ENCODE peak calls at places on chromosomes 16 and 17, in six cellular contexts. H is psoas muscle; Q is A549; B is mesenchymal stem cell; P is CD8-positive, alpha-beta T cell; I is sigmoid colon. S is an unnamed sample. For H3K4me1, the result is how much of the 10 kb centered on the place peaks cover.

GRCh38 chr17:4706121-4706520 is 2.2 kb upstream of the PELP1 start:
- DNase-seq in H (no peak), Q (no peak), B (peak), P (no peak), I (no peak), S (no peak)

GRCh38 chr17:19341641-19342610 is 20.6 kb downstream of the B9D1 start:
- DNase-seq in H (no peak), Q (no peak), B (peak), P (no peak), I (peak), S (no peak)

GRCh38 chr17:63434951-63435571 is 11.0 kb downstream of the CYB561 start:
- DNase-seq in H (peak), Q (peak), B (no peak), P (peak), I (peak), S (peak)

GRCh38 chr16:12462690-12463646 is 340.7 kb downstream of the CPPED1 start:
- DNase-seq in H (no peak), Q (no peak), B (peak), P (no peak), I (no peak), S (no peak)

GRCh38 chr16:7651803-7652570 is 319.3 kb downstream of the RBFOX1 start:
- DNase-seq in H (no peak), Q (no peak), B (no peak), P (no peak), I (no peak), S (no peak)

GRCh38 chr16:49417354-49417753 is 43.8 kb downstream of the C16orf78 start:
- DNase-seq in H (no peak), Q (no peak), B (no peak), P (no peak), I (no peak), S (no peak)

GRCh38 chr17:3502466-3502865 is 26.7 kb downstream of the ASPA start:
- DNase-seq in H (no peak), Q (no peak), B (no peak), P (no peak), I (no peak), S (no peak)

GRCh38 chr16:82753821-82754220 is 127.1 kb downstream of the CDH13 start:
- DNase-seq in H (no peak), Q (no peak), B (no peak), P (no peak), I (no peak), S (no peak)

GRCh38 chr16:11748023-11748403 is 5.4 kb upstream of the TXNDC11 start:
- DNase-seq in H (no peak), Q (no peak), B (no peak), P (no peak), I (no peak), S (no peak)

DNA sequence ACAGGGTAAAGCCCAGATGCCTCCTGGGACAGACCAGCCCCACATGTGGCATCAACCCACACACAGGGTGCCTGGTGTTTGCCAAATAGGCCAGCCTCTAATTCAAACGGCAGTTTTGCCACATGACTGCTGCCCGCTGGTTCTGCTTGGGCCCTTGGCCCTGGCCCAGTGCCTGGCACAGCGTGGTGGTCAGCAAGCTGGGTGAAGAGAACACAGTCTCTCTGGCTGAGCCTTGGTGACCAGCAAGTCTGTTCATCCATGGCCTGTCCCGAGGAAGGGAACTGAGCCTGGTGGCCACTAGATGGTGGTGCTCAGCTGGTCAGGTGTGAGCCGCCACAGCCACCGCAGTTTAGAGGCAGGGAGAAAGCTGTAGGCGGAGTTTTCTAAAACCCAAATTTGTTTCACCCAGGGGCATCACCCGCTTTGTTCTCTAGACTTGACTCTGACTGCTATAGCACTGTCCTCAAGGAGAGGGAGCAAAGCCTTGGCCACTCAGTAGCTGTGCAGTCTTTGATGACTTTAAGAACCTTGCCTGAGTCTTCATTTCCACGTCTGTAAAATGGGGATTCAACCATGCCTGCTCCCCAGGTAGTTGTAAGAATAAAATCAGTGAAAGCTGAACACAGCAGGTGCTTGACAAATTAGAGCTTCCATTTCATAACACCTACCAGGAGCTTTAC is 4.7 kb upstream of the GFAP start:
- DNase-seq in H (peak), Q (peak), B (peak), P (peak), I (peak), S (peak)
- H3K4me1 ChIP-seq in H (under half), Q (under half), B (under half), P (under half), I (under half), S (under half)

DNA sequence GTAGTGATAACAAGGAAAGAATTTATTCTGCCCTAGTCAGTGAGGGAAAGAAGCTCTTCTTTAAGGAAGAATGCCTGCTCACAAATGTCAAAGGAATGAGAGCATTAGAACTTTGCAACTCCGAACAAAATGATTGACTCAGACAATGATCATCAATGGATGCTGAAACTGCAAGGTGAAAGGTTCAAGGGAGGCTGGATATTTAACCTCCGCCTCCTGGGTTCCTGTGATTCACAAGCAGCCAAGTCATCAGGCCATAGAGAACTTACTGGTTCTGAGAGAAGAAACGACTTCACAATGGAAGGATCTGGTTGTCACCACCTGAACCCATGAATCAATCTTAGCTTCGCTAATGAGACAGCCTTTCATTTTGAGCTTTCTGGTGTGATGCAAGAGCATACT is 16.0 kb upstream of the SCNN1B start:
- DNase-seq in H (no peak), Q (no peak), B (no peak), P (no peak), I (no peak), S (no peak)
- H3K4me1 ChIP-seq in H (under half), Q (under half), B (under half), P (under half), I (under half), S (under half)

DNA sequence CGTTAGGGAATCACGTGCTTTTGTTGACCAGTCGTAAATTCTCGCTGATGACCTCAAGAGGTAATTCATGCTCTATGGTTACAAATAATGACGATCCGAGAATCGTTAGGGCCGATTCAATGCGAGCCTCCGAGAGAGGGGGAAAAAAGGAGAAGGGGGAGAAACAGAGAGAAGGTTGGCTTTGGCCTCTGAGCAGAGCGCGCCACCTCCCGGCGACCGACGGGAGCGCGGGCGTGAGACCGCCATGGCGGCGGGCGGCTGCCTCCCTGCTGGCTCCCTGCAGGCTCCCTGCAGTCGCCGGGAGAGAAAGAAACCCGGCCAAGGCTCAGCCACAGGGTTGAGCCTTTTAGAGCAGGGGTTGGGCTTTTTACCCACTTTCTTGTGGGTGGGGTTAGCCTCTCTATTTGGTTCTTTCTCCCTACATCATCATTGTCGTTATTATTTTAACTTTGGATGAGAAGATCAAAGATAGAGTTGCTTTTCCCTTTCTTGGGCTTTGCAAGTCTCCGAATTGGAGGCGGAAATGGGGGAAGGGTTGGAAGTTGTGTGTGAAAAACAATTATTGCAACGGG is 347 bp upstream of the HOXB5 start:
- DNase-seq in H (peak), Q (peak), B (peak), P (peak), I (peak), S (peak)
- H3K4me1 ChIP-seq in H (under half), Q (under half), B (under half), P (under half), I (under half), S (under half)

GRCh38 chr17:64504769-64505319 is 1.2 kb downstream of the DDX5 start:
- DNase-seq in H (no peak), Q (no peak), B (peak), P (no peak), I (no peak), S (no peak)

GRCh38 chr17:64503341-64503740 is 2.7 kb downstream of the DDX5 start:
- DNase-seq in H (no peak), Q (no peak), B (no peak), P (no peak), I (no peak), S (no peak)

GRCh38 chr17:64502809-64503208 is 3.3 kb downstream of the DDX5 start:
- DNase-seq in H (no peak), Q (no peak), B (peak), P (no peak), I (no peak), S (no peak)

GRCh38 chr17:64505320-64506200 is 529 bp downstream of the DDX5 start:
- DNase-seq in H (peak), Q (peak), B (peak), P (peak), I (peak), S (peak)

GRCh38 chr17:64503821-64504768 is 2.0 kb downstream of the DDX5 start:
- DNase-seq in H (no peak), Q (no peak), B (no peak), P (no peak), I (no peak), S (no peak)
- H3K4me1 ChIP-seq in H (under half), Q (half or more), B (under half), P (half or more), I (under half), S (under half)

GRCh38 chr16:75235721-75236193 is 15.7 kb downstream of the BCAR1 start:
- DNase-seq in H (no peak), Q (no peak), B (no peak), P (no peak), I (peak), S (no peak)
- H3K4me1 ChIP-seq in H (half or more), Q (under half), B (half or more), P (under half), I (under half), S (under half)

DNA sequence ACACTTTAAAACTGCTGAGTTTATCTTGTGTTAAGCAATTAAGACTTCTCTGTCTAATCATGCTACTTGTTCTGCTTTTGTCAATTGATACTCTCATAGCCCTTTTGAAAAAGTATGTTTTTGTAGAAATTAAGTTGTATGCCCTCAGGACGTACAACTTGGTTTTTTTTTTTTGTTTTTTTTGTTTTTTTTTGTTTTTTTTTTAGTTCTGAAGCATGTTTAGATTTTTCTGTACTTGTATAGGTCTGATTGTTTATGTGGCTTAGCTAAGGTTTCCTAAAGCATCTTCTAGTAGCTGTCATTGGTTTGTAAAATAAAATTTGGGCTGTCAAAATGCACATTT is 21.4 kb downstream of the HAPSTR1 start:
- DNase-seq in H (no peak), Q (no peak), B (no peak), P (no peak), I (no peak), S (no peak)
- H3K4me1 ChIP-seq in H (half or more), Q (half or more), B (under half), P (half or more), I (under half), S (under half)

DNA sequence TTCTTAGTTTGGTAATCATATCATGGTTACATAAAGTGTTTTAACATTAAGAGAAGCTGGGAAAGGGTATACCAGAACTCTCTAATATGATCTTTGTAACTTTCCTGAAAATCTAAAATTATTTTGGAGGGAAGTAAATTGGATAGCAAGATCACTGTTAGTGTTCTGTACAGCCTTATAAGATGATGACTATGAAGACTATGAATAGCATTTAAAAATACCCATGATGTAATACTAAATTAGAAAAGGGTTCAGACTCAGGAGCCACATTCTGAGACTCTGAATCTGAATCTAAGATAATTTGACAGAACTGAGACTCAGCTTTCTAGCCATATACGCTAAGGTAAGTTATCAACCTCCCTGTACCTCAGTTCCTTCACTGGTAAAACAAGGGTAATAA is 208.0 kb upstream of the C17orf78 start:
- DNase-seq in H (no peak), Q (no peak), B (no peak), P (no peak), I (no peak), S (no peak)
- H3K4me1 ChIP-seq in H (under half), Q (under half), B (under half), P (under half), I (under half), S (under half)

GRCh38 chr17:18099516-18099915 is 9.0 kb upstream of the MYO15A start:
- DNase-seq in H (no peak), Q (no peak), B (no peak), P (no peak), I (no peak), S (no peak)
- H3K4me1 ChIP-seq in H (under half), Q (under half), B (under half), P (under half), I (under half), S (under half)